ENCODE peak calls at places on chromosomes 5 and 9, in four cellular contexts. One of them, this sample, is unnamed.
A peak's percentile ranks its signal among the peaks of the same experiment; 100 is the strongest.

GRCh38 chr5:92795633-92796032 is 785.4 kb downstream of the NR2F1-AS1 start:
- DNase-seq in SK-N-SH: no peak
- DNase-seq in HepG2: no peak
- DNase-seq in HCT116: no peak
- DNase-seq in this sample: no peak

GRCh38 chr5:33852837-33853236 is 39.0 kb downstream of the ADAMTS12 start:
- DNase-seq in SK-N-SH: no peak
- DNase-seq in HepG2: no peak
- DNase-seq in HCT116: no peak
- DNase-seq in this sample: no peak

GRCh38 chr5:110401881-110402280 is 324.6 kb downstream of the TMEM232 start:
- DNase-seq in SK-N-SH: no peak
- DNase-seq in HepG2: no peak
- DNase-seq in HCT116: no peak
- DNase-seq in this sample: no peak

GRCh38 chr5:45385321-45386058 is 310.7 kb downstream of the HCN1 start:
- DNase-seq in SK-N-SH: no peak
- DNase-seq in HepG2: no peak
- DNase-seq in HCT116: peak; percentile 90
- DNase-seq in this sample: no peak

GRCh38 chr5:6399978-6400910 is 21.9 kb upstream of the MED10 start:
- DNase-seq in SK-N-SH: no peak
- DNase-seq in HepG2: no peak
- DNase-seq in HCT116: no peak
- DNase-seq in this sample: no peak

GRCh38 chr5:26641492-26641891 is 396.9 kb downstream of the CDH9 start:
- DNase-seq in SK-N-SH: no peak
- DNase-seq in HepG2: no peak
- DNase-seq in HCT116: no peak
- DNase-seq in this sample: no peak

GRCh38 chr5:77083088-77083487 is 4.0 kb downstream of the ZBED3 start:
- DNase-seq in SK-N-SH: no peak
- DNase-seq in HepG2: no peak
- DNase-seq in HCT116: no peak
- DNase-seq in this sample: no peak

GRCh38 chr5:57598756-57599155 is 116.1 kb upstream of the ACTBL2 start:
- DNase-seq in SK-N-SH: no peak
- DNase-seq in HepG2: no peak
- DNase-seq in HCT116: peak; percentile 0
- DNase-seq in this sample: no peak

GRCh38 chr9:114417511-114417910 is 29.7 kb upstream of the AKNA start:
- DNase-seq in SK-N-SH: no peak
- DNase-seq in HepG2: no peak
- DNase-seq in HCT116: no peak
- DNase-seq in this sample: no peak

GRCh38 chr9:30846644-30847043 is 1537.8 kb upstream of the ACO1 start:
- DNase-seq in SK-N-SH: no peak
- DNase-seq in HepG2: no peak
- DNase-seq in HCT116: no peak
- DNase-seq in this sample: no peak

GRCh38 chr5:149588947-149589346 is 7.6 kb downstream of the ARHGEF37 start:
- DNase-seq in SK-N-SH: no peak
- DNase-seq in HepG2: no peak
- DNase-seq in HCT116: no peak
- DNase-seq in this sample: no peak

GRCh38 chr5:159451197-159452052 is 121.1 kb upstream of the IL12B start:
- DNase-seq in SK-N-SH: no peak
- DNase-seq in HepG2: no peak
- DNase-seq in HCT116: peak; percentile 46
- DNase-seq in this sample: no peak

GRCh38 chr9:130213898-130214761 is 41.9 kb downstream of the NCS1 start:
- DNase-seq in SK-N-SH: peak; percentile 80
- DNase-seq in HepG2: no peak
- DNase-seq in HCT116: no peak
- DNase-seq in this sample: peak; percentile 73

GRCh38 chr5:176847726-176848290 is 37.4 kb downstream of the UNC5A start:
- DNase-seq in SK-N-SH: no peak
- DNase-seq in HepG2: no peak
- DNase-seq in HCT116: no peak
- DNase-seq in this sample: no peak

GRCh38 chr9:78654324-78654723 is 357.4 kb downstream of the PSAT1 start:
- DNase-seq in SK-N-SH: no peak
- DNase-seq in HepG2: no peak
- DNase-seq in HCT116: no peak
- DNase-seq in this sample: no peak

GRCh38 chr9:107465467-107466451 is 23.8 kb downstream of the KLF4 start:
- DNase-seq in SK-N-SH: peak; percentile 84
- DNase-seq in HepG2: no peak
- DNase-seq in HCT116: no peak
- DNase-seq in this sample: peak; percentile 58

GRCh38 chr9:13395086-13395485 is 115.6 kb upstream of the MPDZ start:
- DNase-seq in SK-N-SH: no peak
- DNase-seq in HepG2: no peak
- DNase-seq in HCT116: no peak
- DNase-seq in this sample: no peak

GRCh38 chr9:91750343-91750742 is 199.7 kb downstream of the ROR2 start:
- DNase-seq in SK-N-SH: peak; percentile 58
- DNase-seq in HepG2: no peak
- DNase-seq in HCT116: no peak
- DNase-seq in this sample: no peak

GRCh38 chr5:53667621-53668020 is 107.2 kb downstream of the NDUFS4 start:
- DNase-seq in SK-N-SH: no peak
- DNase-seq in HepG2: no peak
- DNase-seq in HCT116: no peak
- DNase-seq in this sample: no peak

GRCh38 chr5:150159741-150160179 is 4.1 kb upstream of the PDGFRB start:
- DNase-seq in SK-N-SH: peak; percentile 74
- DNase-seq in HepG2: no peak
- DNase-seq in HCT116: no peak
- DNase-seq in this sample: peak; percentile 65

GRCh38 chr5:137880313-137880712 is 8.9 kb upstream of the PKD2L2 start:
- DNase-seq in SK-N-SH: no peak
- DNase-seq in HepG2: no peak
- DNase-seq in HCT116: no peak
- DNase-seq in this sample: no peak

GRCh38 chr5:142082182-142082781 is 26.3 kb upstream of the NDFIP1 start:
- DNase-seq in SK-N-SH: no peak
- DNase-seq in HepG2: no peak
- DNase-seq in HCT116: no peak
- DNase-seq in this sample: no peak

GRCh38 chr9:677461-678097 is 163.9 kb upstream of the DMRT1 start:
- DNase-seq in SK-N-SH: no peak
- DNase-seq in HepG2: peak; percentile 54
- DNase-seq in HCT116: no peak
- DNase-seq in this sample: no peak

GRCh38 chr5:75496026-75496425 is 15.4 kb downstream of the CERT1 start:
- DNase-seq in SK-N-SH: no peak
- DNase-seq in HepG2: no peak
- DNase-seq in HCT116: no peak
- DNase-seq in this sample: no peak

GRCh38 chr5:10548418-10549122 is 15.3 kb upstream of the ANKRD33B start:
- DNase-seq in SK-N-SH: no peak
- DNase-seq in HepG2: no peak
- DNase-seq in HCT116: no peak
- DNase-seq in this sample: no peak

GRCh38 chr9:115786321-115786720 is 367.3 kb upstream of the PAPPA start:
- DNase-seq in SK-N-SH: no peak
- DNase-seq in HepG2: no peak
- DNase-seq in HCT116: no peak
- DNase-seq in this sample: no peak

GRCh38 chr5:76642390-76643040 is 19.3 kb upstream of the F2RL2 start:
- DNase-seq in SK-N-SH: no peak
- DNase-seq in HepG2: no peak
- DNase-seq in HCT116: no peak
- DNase-seq in this sample: no peak

GRCh38 chr5:443239-444151 is 519 bp downstream of the EXOC3 start:
- DNase-seq in SK-N-SH: no peak
- DNase-seq in HepG2: no peak
- DNase-seq in HCT116: no peak
- DNase-seq in this sample: peak; percentile 88

GRCh38 chr9:27835286-27835685 is 262.0 kb upstream of the C9orf72 start:
- DNase-seq in SK-N-SH: no peak
- DNase-seq in HepG2: no peak
- DNase-seq in HCT116: no peak
- DNase-seq in this sample: no peak

GRCh38 chr5:5570646-5571045 is 148.2 kb downstream of the ICE1 start:
- DNase-seq in SK-N-SH: no peak
- DNase-seq in HepG2: no peak
- DNase-seq in HCT116: no peak
- DNase-seq in this sample: no peak

GRCh38 chr5:160643588-160643987 is 208.4 kb downstream of the ATP10B start:
- DNase-seq in SK-N-SH: no peak
- DNase-seq in HepG2: no peak
- DNase-seq in HCT116: no peak
- DNase-seq in this sample: no peak

GRCh38 chr5:145178667-145179523 is 656.2 kb downstream of the PRELID2 start:
- DNase-seq in SK-N-SH: no peak
- DNase-seq in HepG2: peak; percentile 0
- DNase-seq in HCT116: no peak
- DNase-seq in this sample: no peak

GRCh38 chr5:6715758-6716633 is 2.8 kb downstream of the TENT4A start:
- DNase-seq in SK-N-SH: no peak
- DNase-seq in HepG2: no peak
- DNase-seq in HCT116: no peak
- DNase-seq in this sample: no peak

GRCh38 chr9:16825364-16825763 is 45.1 kb downstream of the BNC2 start:
- DNase-seq in SK-N-SH: no peak
- DNase-seq in HepG2: no peak
- DNase-seq in HCT116: no peak
- DNase-seq in this sample: no peak

GRCh38 chr5:139186293-139186692 is 11.9 kb downstream of the SIL1 start:
- DNase-seq in SK-N-SH: no peak
- DNase-seq in HepG2: no peak
- DNase-seq in HCT116: no peak
- DNase-seq in this sample: no peak

GRCh38 chr9:95266649-95267048 is 50.9 kb downstream of the FANCC start:
- DNase-seq in SK-N-SH: no peak
- DNase-seq in HepG2: no peak
- DNase-seq in HCT116: no peak
- DNase-seq in this sample: no peak

GRCh38 chr9:95264954-95265615 is 52.4 kb downstream of the FANCC start:
- DNase-seq in SK-N-SH: no peak
- DNase-seq in HepG2: no peak
- DNase-seq in HCT116: no peak
- DNase-seq in this sample: no peak

GRCh38 chr9:95265960-95266359 is 51.5 kb downstream of the FANCC start:
- DNase-seq in SK-N-SH: no peak
- DNase-seq in HepG2: no peak
- DNase-seq in HCT116: no peak
- DNase-seq in this sample: no peak

DNA sequence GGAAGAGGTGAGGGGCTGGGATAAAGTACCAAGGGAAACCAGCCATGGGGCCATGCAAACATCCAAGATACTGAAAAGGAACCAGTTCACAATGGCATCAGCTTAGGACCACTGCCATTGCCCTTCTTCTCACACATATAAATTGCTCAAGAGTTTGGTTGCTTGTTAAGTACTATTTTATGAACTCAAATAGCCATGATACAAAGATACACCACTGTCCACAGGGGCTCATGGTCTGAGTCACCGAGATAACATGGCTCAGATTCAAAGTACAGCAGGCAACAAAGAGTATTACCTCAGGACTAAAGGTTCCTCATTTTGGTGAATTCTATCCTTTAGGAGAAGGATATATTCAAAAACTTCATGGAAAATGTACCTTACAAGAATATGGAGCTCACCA is 55.6 kb downstream of the FANCC start:
- DNase-seq in SK-N-SH: no peak
- DNase-seq in HepG2: peak; percentile 69
- DNase-seq in HCT116: no peak
- DNase-seq in this sample: no peak
- TF ChIP-seq ELF1 in SK-N-SH: no peak
- TF ChIP-seq ELF1 in HepG2: no peak
- TF ChIP-seq ELF1 in HCT116: no peak
- TF ChIP-seq ELF1 in this sample: no peak

GRCh38 chr9:137294091-137294683 is 7.9 kb downstream of the NRARP start:
- DNase-seq in SK-N-SH: peak; percentile 73
- DNase-seq in HepG2: peak; percentile 80
- DNase-seq in HCT116: peak; percentile 74
- DNase-seq in this sample: peak; percentile 76
- H3K9ac ChIP-seq in SK-N-SH: no peak overlapping the region
- H3K9ac ChIP-seq in HepG2: peak overlapping the region; percentile 44
- H3K9ac ChIP-seq in HCT116: no peak overlapping the region
- H3K9ac ChIP-seq in this sample: no peak overlapping the region

GRCh38 chr9:124054671-124055212 is 43.2 kb downstream of the LHX2 start:
- DNase-seq in SK-N-SH: no peak
- DNase-seq in HepG2: peak; percentile 26
- DNase-seq in HCT116: no peak
- DNase-seq in this sample: no peak
- TF ChIP-seq ELF1 in SK-N-SH: no peak
- TF ChIP-seq ELF1 in HepG2: no peak
- TF ChIP-seq ELF1 in HCT116: no peak
- TF ChIP-seq ELF1 in this sample: no peak

GRCh38 chr9:96555567-96556386 is 63.9 kb downstream of the CDC14B start:
- DNase-seq in SK-N-SH: no peak
- DNase-seq in HepG2: no peak
- DNase-seq in HCT116: no peak
- DNase-seq in this sample: no peak

GRCh38 chr9:96554326-96554725 is 65.3 kb downstream of the CDC14B start:
- DNase-seq in SK-N-SH: no peak
- DNase-seq in HepG2: no peak
- DNase-seq in HCT116: no peak
- DNase-seq in this sample: no peak

GRCh38 chr9:96557921-96558320 is 61.7 kb downstream of the CDC14B start:
- DNase-seq in SK-N-SH: no peak
- DNase-seq in HepG2: no peak
- DNase-seq in HCT116: no peak
- DNase-seq in this sample: no peak

GRCh38 chr9:96554801-96555566 is 64.7 kb downstream of the CDC14B start:
- DNase-seq in SK-N-SH: no peak
- DNase-seq in HepG2: no peak
- DNase-seq in HCT116: no peak
- DNase-seq in this sample: no peak

DNA sequence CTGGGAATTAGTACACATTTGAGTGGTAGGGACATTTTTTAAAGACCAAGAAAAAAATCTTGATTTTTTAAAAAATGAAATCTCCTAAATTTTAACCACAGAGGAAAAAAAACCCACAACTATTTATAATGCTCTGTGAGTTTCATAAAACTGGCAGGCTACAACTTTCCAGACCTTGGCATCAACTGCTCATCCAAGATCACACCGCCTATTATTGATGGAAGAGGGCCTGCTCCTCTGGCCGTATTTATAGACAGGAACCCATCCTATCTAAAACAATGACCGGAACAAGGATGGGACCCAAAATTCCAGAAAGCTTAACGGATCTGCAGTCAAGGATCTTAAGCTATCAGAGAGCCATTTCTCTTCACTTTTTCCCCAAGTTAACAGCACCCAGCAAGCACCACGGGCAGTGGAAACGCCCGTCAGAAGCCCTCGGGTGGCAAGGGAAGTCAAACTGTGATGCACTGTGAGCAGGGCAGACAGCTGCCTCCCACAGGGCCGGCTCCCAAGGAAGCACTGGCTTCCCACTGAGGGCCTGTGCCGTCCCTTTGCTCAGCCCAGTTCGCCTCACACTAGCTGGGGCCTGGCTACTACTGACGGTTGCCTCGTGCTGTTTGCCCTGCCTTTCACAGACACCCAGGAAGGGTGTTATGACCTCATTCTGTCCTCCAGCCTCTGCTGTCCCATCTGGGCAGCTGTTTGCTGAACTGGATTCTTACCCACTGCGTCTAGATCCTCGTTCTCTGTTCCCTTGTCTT is 62.8 kb downstream of the CDC14B start:
- DNase-seq in SK-N-SH: no peak
- DNase-seq in HepG2: no peak
- DNase-seq in HCT116: no peak
- DNase-seq in this sample: no peak
- H3K9ac ChIP-seq in SK-N-SH: no peak overlapping the region
- H3K9ac ChIP-seq in HepG2: no peak overlapping the region
- H3K9ac ChIP-seq in HCT116: no peak overlapping the region
- H3K9ac ChIP-seq in this sample: no peak overlapping the region